ENCODE peak calls at places on chromosomes 6 and 20, in five cellular contexts. A is keratinocyte, S is A549, Y is dorsolateral prefrontal cortex, Q is AG04450. N is an unnamed sample.

GRCh38 chr6:42043787-42044475 is 6.4 kb upstream of the TAF8 start:
- DNase-seq in A (peak), S (peak), Y (peak), Q (no peak), N (peak)

GRCh38 chr6:32192608-32193039 is at the start of gene GPSM3:
- DNase-seq in A (no peak), S (no peak), Y (no peak), Q (no peak), N (peak)

GRCh38 chr6:12709116-12709515 is 7.5 kb upstream of the PHACTR1 start:
- DNase-seq in A (no peak), S (no peak), Y (peak), Q (no peak), N (no peak)

GRCh38 chr6:144211160-144211559 is 60.8 kb downstream of the STX11 start:
- DNase-seq in A (no peak), S (no peak), Y (no peak), Q (peak), N (no peak)

GRCh38 chr6:81751388-81752083 is 945 bp downstream of the TENT5A start:
- DNase-seq in A (no peak), S (peak), Y (no peak), Q (no peak), N (peak)

GRCh38 chr6:107870379-107870778 is 46.3 kb upstream of the SCML4 start:
- DNase-seq in A (no peak), S (no peak), Y (no peak), Q (no peak), N (no peak)

GRCh38 chr6:37607949-37608348 is 89.7 kb downstream of the MDGA1 start:
- DNase-seq in A (no peak), S (no peak), Y (no peak), Q (peak), N (no peak)

GRCh38 chr20:64033981-64034493 is 1.9 kb upstream of the C20orf204 start:
- DNase-seq in A (no peak), S (no peak), Y (no peak), Q (no peak), N (no peak)

GRCh38 chr20:15422966-15423365 is 1085.6 kb upstream of the FLRT3 start:
- DNase-seq in A (no peak), S (no peak), Y (no peak), Q (no peak), N (no peak)

GRCh38 chr6:14333556-14334305 is 216.2 kb downstream of the CD83 start:
- DNase-seq in A (no peak), S (no peak), Y (no peak), Q (no peak), N (no peak)

GRCh38 chr6:158772851-158773371 is 46.3 kb downstream of the EZR start:
- DNase-seq in A (no peak), S (peak), Y (no peak), Q (no peak), N (no peak)

GRCh38 chr6:133648576-133648975 is 240.3 kb upstream of the TCF21 start:
- DNase-seq in A (no peak), S (no peak), Y (no peak), Q (no peak), N (no peak)

GRCh38 chr20:53279735-53280134 is 307.6 kb downstream of the TSHZ2 start:
- DNase-seq in A (no peak), S (no peak), Y (no peak), Q (no peak), N (no peak)
- H3K27ac ChIP-seq in A (no peak), S (no peak), Y (no peak), Q (no peak), N (no peak)

GRCh38 chr6:85363870-85364269 is 86.0 kb upstream of the NT5E start:
- DNase-seq in A (no peak), S (no peak), Y (no peak), Q (no peak), N (no peak)

GRCh38 chr6:85360794-85361642 is 88.9 kb upstream of the NT5E start:
- DNase-seq in A (peak), S (peak), Y (no peak), Q (peak), N (no peak)

GRCh38 chr6:85362652-85363310 is 87.1 kb upstream of the NT5E start:
- DNase-seq in A (no peak), S (no peak), Y (no peak), Q (no peak), N (no peak)

GRCh38 chr6:85364354-85364753 is 85.5 kb upstream of the NT5E start:
- DNase-seq in A (peak), S (peak), Y (no peak), Q (no peak), N (no peak)

GRCh38 chr6:85361643-85362014 is 88.3 kb upstream of the NT5E start:
- DNase-seq in A (no peak), S (no peak), Y (no peak), Q (no peak), N (no peak)
- TF ChIP-seq CTCF in A (no peak), S (no peak), Y (no peak), Q (no peak), N (no peak)

GRCh38 chr20:44649976-44650375 is 1.5 kb downstream of the ADA start:
- DNase-seq in A (no peak), S (no peak), Y (no peak), Q (no peak), N (no peak)

GRCh38 chr20:44646023-44646640 is 5.4 kb downstream of the ADA start:
- DNase-seq in A (no peak), S (no peak), Y (no peak), Q (peak), N (no peak)

GRCh38 chr20:44646641-44647274 is 4.7 kb downstream of the ADA start:
- DNase-seq in A (no peak), S (peak), Y (no peak), Q (no peak), N (no peak)

GRCh38 chr20:44648579-44648978 is 2.9 kb downstream of the ADA start:
- DNase-seq in A (no peak), S (no peak), Y (no peak), Q (no peak), N (no peak)

DNA sequence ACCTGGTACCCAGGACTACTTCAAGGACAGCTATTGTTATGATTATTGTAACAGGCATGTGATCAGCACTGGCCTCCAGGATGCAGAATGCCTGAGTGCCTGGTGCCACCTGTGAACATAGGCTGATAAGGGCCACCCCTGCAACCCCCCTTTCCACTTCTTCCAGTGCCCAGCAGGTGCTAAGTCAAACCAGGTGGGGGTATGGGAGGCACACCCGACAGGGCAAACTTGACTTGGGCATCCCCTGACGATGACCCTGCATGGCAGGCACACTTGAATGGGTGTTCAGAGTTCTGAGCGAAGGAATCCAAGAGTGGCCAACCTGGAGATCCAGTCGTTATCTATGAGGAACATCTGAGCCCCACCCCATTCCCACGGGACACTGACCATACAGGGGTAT is 3.4 kb downstream of the ADA start:
- DNase-seq in A (no peak), S (no peak), Y (no peak), Q (no peak), N (no peak)
- H3K27ac ChIP-seq in A (no peak), S (no peak), Y (no peak), Q (no peak), N (no peak)

GRCh38 chr6:83861077-83861476 is 1.6 kb downstream of the CYB5R4 start:
- DNase-seq in A (no peak), S (no peak), Y (no peak), Q (no peak), N (no peak)

GRCh38 chr6:83854766-83855165 is 1.6 kb downstream of the RIPPLY2 start:
- DNase-seq in A (no peak), S (no peak), Y (no peak), Q (no peak), N (no peak)

GRCh38 chr6:83862776-83863471 is 3.4 kb downstream of the CYB5R4 start:
- DNase-seq in A (no peak), S (no peak), Y (no peak), Q (no peak), N (no peak)

GRCh38 chr6:83860347-83860731 is 850 bp downstream of the CYB5R4 start:
- DNase-seq in A (no peak), S (no peak), Y (no peak), Q (no peak), N (no peak)

DNA sequence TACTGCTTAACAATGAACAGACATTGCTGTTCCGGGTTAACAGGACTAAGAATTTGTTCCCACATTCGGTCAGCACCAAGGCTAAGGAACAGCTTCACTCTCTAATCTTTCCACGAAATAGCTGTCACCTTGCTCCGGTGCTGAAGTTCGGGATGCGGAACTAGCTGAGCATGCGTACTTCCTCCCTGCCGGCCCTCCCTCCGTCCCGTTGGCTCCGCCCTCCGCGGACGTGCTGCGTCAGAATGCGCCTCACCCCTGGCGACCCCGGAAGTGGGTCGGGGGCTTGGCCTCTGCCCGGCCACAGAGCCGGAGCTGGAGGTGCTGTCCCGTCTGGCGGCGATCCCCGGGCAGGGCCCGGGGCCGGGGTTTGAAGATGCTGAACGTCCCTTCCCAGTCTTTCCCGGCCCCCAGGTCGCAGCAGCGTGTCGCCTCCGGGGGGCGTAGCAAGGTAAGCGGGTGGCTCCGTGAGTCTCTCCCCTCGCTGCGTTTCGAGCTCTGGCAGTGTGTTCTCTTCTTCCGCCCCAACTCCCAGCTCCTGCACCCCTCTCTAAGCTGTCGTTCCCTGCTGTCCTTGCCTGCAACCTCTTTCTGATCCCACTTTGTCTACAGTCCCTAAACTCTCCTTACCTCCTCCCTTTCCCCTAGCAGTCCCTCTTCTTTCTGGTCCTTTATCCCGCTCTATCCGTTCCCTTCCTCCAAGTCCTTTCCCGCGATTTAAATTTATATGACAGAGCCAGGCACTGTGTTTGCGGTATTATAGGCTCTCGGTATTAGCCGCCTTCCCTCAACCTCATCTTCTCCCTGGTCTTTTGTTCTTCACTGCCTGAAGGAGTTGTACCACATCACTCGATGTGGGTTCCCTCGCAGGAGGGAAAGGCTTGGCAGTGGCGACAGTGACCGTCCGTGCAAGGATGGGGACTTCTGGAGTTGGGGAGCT is at the start of gene CYB5R4:
- DNase-seq in A (peak), S (peak), Y (peak), Q (peak), N (peak)
- TF ChIP-seq CTCF in A (peak), S (no peak), Y (peak), Q (peak), N (peak)

GRCh38 chr6:35453236-35453635 is 1.1 kb downstream of the FANCE start:
- DNase-seq in A (no peak), S (no peak), Y (no peak), Q (no peak), N (no peak)
- H3K27ac ChIP-seq in A (peak), S (no peak), Y (no peak), Q (no peak), N (peak)

GRCh38 chr6:166955865-166956443 is 396 bp downstream of the RNASET2 start:
- DNase-seq in A (no peak), S (no peak), Y (no peak), Q (no peak), N (peak)

GRCh38 chr6:166957805-166958076 is 1.4 kb upstream of the RNASET2 start:
- DNase-seq in A (no peak), S (no peak), Y (no peak), Q (no peak), N (no peak)

GRCh38 chr6:166958926-166959861 is 2.8 kb upstream of the RNASET2 start:
- DNase-seq in A (no peak), S (no peak), Y (no peak), Q (no peak), N (no peak)

GRCh38 chr6:166956444-166957086 is at the start of gene RNASET2:
- DNase-seq in A (peak), S (peak), Y (peak), Q (peak), N (peak)

DNA sequence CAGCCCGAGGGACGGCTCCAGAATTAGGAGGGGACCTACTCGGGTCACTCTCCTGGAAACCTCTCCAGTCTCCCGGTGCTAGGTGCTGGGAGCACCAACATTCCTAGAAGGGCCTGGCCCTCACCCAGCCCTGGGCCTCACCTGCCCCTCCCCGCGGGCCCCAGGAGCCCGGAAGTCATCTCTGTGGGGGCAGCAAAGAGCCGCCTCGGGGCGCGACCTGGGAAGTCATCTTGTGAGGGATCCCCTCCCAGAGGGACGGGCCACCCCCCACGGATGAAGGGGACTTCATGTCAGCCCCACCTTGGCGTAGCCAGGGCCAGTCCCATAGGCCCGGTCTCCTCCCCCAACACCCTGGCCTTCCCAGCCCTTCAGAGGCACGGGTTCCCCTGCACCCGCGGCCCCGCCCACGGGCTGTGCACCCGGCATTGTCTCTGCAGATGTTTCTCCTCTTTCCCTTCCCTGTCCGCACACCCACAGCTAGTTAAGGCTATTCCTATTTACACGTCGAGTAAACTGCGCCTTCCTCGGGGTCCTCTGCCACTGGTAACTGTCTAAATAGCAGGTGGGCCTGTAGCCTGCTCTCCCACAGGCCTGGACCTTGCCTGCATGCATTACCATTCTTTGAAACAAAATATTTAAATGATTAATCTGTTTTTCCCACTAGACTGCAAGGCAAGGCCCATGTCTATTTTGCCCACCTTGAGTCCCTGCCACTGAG is 896 bp upstream of the RNASET2 start:
- DNase-seq in A (no peak), S (no peak), Y (no peak), Q (no peak), N (peak)
- TF ChIP-seq CTCF in A (no peak), S (no peak), Y (no peak), Q (no peak), N (no peak)

DNA sequence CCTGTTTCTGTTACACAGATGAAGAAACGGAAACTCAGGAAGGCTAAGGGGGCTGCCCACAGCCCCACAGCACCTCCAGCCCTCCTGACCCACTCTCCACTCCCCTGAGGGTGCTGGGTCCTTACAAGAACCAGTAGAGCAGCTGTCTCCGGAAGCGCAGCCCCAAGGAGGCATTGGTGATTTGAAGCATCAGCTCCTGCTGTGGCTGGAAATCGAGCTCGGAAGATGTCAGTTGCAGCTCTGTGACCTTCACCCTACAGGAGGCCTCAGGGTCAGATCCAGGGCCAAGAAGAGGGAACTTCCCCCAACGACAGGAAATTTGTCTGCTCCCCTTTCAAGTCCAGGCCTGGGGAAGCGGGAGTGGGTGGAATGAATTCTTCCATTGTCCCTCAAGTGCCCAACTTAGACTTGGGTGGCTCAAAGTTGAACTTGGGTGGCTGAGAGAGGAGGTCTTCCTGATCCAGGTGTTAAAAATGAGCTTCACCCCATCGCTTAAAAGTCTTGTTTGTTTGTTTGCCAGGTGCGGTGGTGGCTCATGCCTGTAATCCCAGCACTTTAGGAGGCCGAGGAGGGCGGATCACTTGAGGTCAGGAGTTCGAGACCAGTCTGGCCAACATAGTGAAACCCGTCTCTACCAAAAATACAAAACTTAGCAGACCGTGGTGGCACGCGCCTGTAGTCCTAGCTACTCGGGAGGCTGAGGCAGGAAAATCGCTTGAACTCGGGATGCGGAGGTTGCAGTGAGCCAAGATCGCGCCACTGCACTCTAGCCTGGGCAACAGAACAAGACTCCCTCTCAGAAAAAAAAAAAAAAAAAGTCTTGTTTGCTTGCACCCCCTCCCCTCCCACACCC is 1.9 kb downstream of the PLTP start:
- DNase-seq in A (no peak), S (no peak), Y (no peak), Q (no peak), N (no peak)
- H3K27ac ChIP-seq in A (peak), S (peak), Y (no peak), Q (no peak), N (no peak)

N was measured in psoas muscle.